ENCODE peak calls at places on chromosome 17, in five cellular contexts. S, C, N, G and R are unnamed samples. For H3K4me1, the result is how much of the 10 kb centered on the place peaks cover.

GRCh38 chr17:13253746-13254410 is 236.1 kb upstream of the ELAC2 start:
- DNase-seq in S (no peak), G (no peak), C (no peak), N (no peak), R (no peak)

GRCh38 chr17:56142325-56142724 is 10.9 kb upstream of the ANKFN1 start:
- DNase-seq in G (no peak), C (peak), S (peak), N (no peak), R (no peak)

GRCh38 chr17:82963104-82963950 is 116.1 kb upstream of the METRNL start:
- DNase-seq in C (peak), S (peak), N (peak), G (peak), R (peak)

GRCh38 chr17:61723183-61723582 is 132.2 kb upstream of the NACA2 start:
- DNase-seq in G (no peak), S (no peak), N (no peak), C (no peak), R (no peak)

GRCh38 chr17:12104831-12105230 is 84.2 kb downstream of the MAP2K4 start:
- DNase-seq in S (no peak), N (no peak), C (no peak), G (no peak), R (no peak)

GRCh38 chr17:76820039-76820438 is 48.2 kb upstream of the MGAT5B start:
- DNase-seq in N (no peak), S (no peak), G (no peak), C (no peak), R (no peak)

GRCh38 chr17:6682339-6682738 is 30.8 kb downstream of the C17orf100 start:
- DNase-seq in G (no peak), C (no peak), S (no peak), N (no peak), R (no peak)

GRCh38 chr17:50765454-50766221 is 1.7 kb downstream of the ANKRD40CL start:
- DNase-seq in C (no peak), S (no peak), N (no peak), G (no peak), R (no peak)

GRCh38 chr17:4499431-4500187 is 928 bp downstream of the SPNS2 start:
- DNase-seq in N (no peak), G (peak), S (no peak), C (no peak), R (no peak)

GRCh38 chr17:33838281-33838680 is 416.8 kb upstream of the CCL2 start:
- DNase-seq in N (no peak), C (no peak), G (no peak), S (no peak), R (no peak)

GRCh38 chr17:66383353-66383752 is 80.9 kb downstream of the PRKCA start:
- DNase-seq in S (peak), C (peak), N (no peak), G (no peak), R (no peak)

GRCh38 chr17:43669971-43670644 is 8.4 kb upstream of the MEOX1 start:
- DNase-seq in C (no peak), G (no peak), S (peak), N (no peak), R (no peak)

GRCh38 chr17:75643033-75644017 is 10.1 kb downstream of the SMIM5 start:
- DNase-seq in C (no peak), G (peak), N (peak), S (no peak), R (no peak)

GRCh38 chr17:48148029-48148759 is 40.6 kb downstream of the SNX11 start:
- DNase-seq in C (no peak), N (no peak), G (no peak), S (no peak), R (no peak)

GRCh38 chr17:78759203-78759968 is 22.7 kb downstream of the CYTH1 start:
- DNase-seq in S (peak), C (no peak), G (peak), N (peak), R (peak)

GRCh38 chr17:14940946-14941280 is 324.2 kb downstream of the PMP22 start:
- DNase-seq in S (no peak), N (no peak), G (no peak), C (peak), R (no peak)

GRCh38 chr17:21686165-21687015 is 5.9 kb upstream of the KCNJ18 start:
- DNase-seq in N (no peak), G (peak), S (no peak), C (peak), R (no peak)

GRCh38 chr17:8123695-8124349 is at the start of gene HES7:
- DNase-seq in G (no peak), S (no peak), C (peak), N (peak), R (no peak)
- H3K4me1 ChIP-seq in G (under half), S (under half), C (under half), N (under half), R (under half)

GRCh38 chr17:29977836-29978235 is 36.4 kb downstream of the EFCAB5 start:
- DNase-seq in C (peak), S (peak), G (no peak), N (no peak), R (no peak)

GRCh38 chr17:29982991-29983390 is 41.6 kb downstream of the EFCAB5 start:
- DNase-seq in G (no peak), S (no peak), C (no peak), N (no peak), R (no peak)

GRCh38 chr17:29980261-29980660 is 38.8 kb downstream of the EFCAB5 start:
- DNase-seq in C (no peak), G (no peak), N (no peak), S (peak), R (no peak)
- H3K4me1 ChIP-seq in C (under half), G (under half), N (under half), S (under half), R (under half)

GRCh38 chr17:45906237-45906636 is 11.9 kb downstream of the MAPT start:
- DNase-seq in S (no peak), G (no peak), C (no peak), N (no peak), R (no peak)
- H3K4me1 ChIP-seq in S (under half), G (under half), C (under half), N (under half), R (under half)

GRCh38 chr17:40548491-40548981 is 16.7 kb downstream of the CCR7 start:
- DNase-seq in S (no peak), N (no peak), G (no peak), C (no peak), R (no peak)
- H3K4me1 ChIP-seq in S (half or more), N (under half), G (under half), C (half or more), R (under half)